ENCODE peak calls at places on chromosome 2, in ten cellular contexts. M, B, C, W, Y, E, S, U, H and X are unnamed samples.

GRCh38 chr2:240925576-240926515 is 19.7 kb downstream of the CROCC2 start:
- DNase-seq in M (peak; percentile 20), B (no peak), C (no peak), W (no peak), Y (no peak), E (no peak), S (no peak), U (no peak), H (peak; percentile 39), X (no peak)

GRCh38 chr2:145769053-145769716 is 1249.3 kb upstream of the ZEB2 start:
- DNase-seq in M (no peak), B (no peak), C (no peak), W (no peak), Y (no peak), E (no peak), S (no peak), U (no peak), H (no peak), X (no peak)

GRCh38 chr2:149098722-149099121 is 60.2 kb downstream of the LYPD6B start:
- DNase-seq in M (no peak), B (no peak), C (peak; percentile 97), W (no peak), Y (no peak), E (no peak), S (no peak), U (no peak), H (no peak), X (peak; percentile 95)

GRCh38 chr2:141399270-141399669 is 731.5 kb downstream of the LRP1B start:
- DNase-seq in M (no peak), B (no peak), C (no peak), W (no peak), Y (no peak), E (no peak), S (no peak), U (no peak), H (no peak), X (no peak)

GRCh38 chr2:1461507-1462390 is 48.5 kb downstream of the TPO start:
- DNase-seq in M (no peak), B (no peak), C (no peak), W (no peak), Y (no peak), E (no peak), S (no peak), U (no peak), H (no peak), X (no peak)

GRCh38 chr2:32663864-32664263 is 36.0 kb downstream of the TTC27 start:
- DNase-seq in M (no peak), B (no peak), C (no peak), W (no peak), Y (no peak), E (no peak), S (no peak), U (no peak), H (no peak), X (no peak)

GRCh38 chr2:200089756-200090109 is 134.4 kb downstream of the MAIP1 start:
- DNase-seq in M (no peak), B (no peak), C (no peak), W (no peak), Y (no peak), E (no peak), S (no peak), U (no peak), H (no peak), X (no peak)

GRCh38 chr2:68766378-68766845 is 31.8 kb downstream of the ARHGAP25 start:
- DNase-seq in M (peak; percentile 60), B (no peak), C (no peak), W (no peak), Y (peak; percentile 47), E (peak; percentile 23), S (peak; percentile 51), U (peak; percentile 60), H (no peak), X (no peak)